ENCODE peak calls at places on chromosomes 6 and 20, in four cellular contexts. Z, K, F and X are unnamed samples.

GRCh38 chr6:37033255-37033654 is 27.8 kb downstream of the FGD2 start:
- DNase-seq in K (no peak), F (no peak), Z (no peak), X (no peak)

GRCh38 chr6:31008165-31008564 is 2.1 kb upstream of the MUC22 start:
- DNase-seq in F (no peak), Z (no peak), K (peak), X (no peak)

GRCh38 chr20:24948939-24949679 is at the start of gene CST7:
- DNase-seq in F (no peak), K (no peak), Z (peak), X (no peak)

GRCh38 chr20:1800777-1801176 is 94.4 kb upstream of the SIRPA start:
- DNase-seq in K (peak), F (peak), Z (no peak), X (no peak)

GRCh38 chr6:70371454-70372105 is 41.7 kb upstream of the FAM135A start:
- DNase-seq in Z (no peak), K (peak), F (peak), X (no peak)

GRCh38 chr20:8394308-8394945 is 262.4 kb downstream of the PLCB1 start:
- DNase-seq in F (no peak), Z (no peak), K (peak), X (no peak)

GRCh38 chr6:151870375-151870774 is 62.9 kb downstream of the ESR1 start:
- DNase-seq in Z (no peak), F (no peak), K (no peak), X (no peak)

GRCh38 chr6:149360536-149360935 is 39.5 kb upstream of the SUMO4 start:
- DNase-seq in K (no peak), Z (no peak), F (no peak), X (no peak)

GRCh38 chr6:124963416-124964083 is 1.3 kb downstream of the RNF217 start:
- DNase-seq in F (peak), K (peak), Z (no peak), X (no peak)

GRCh38 chr6:26607434-26608230 is 10.9 kb downstream of the ABT1 start:
- DNase-seq in K (peak), F (peak), Z (no peak), X (no peak)

GRCh38 chr20:49888341-49889244 is 26.7 kb downstream of the SPATA2 start:
- DNase-seq in K (peak), F (peak), Z (no peak), X (peak)

GRCh38 chr20:10171864-10172751 is 46.5 kb upstream of the SNAP25 start:
- DNase-seq in K (peak), F (peak), Z (no peak), X (no peak)

GRCh38 chr6:122730775-122731386 is 48.6 kb upstream of the FABP7 start:
- DNase-seq in F (peak), Z (no peak), K (peak), X (no peak)

GRCh38 chr6:155889405-155889804 is 433.8 kb upstream of the NOX3 start:
- DNase-seq in Z (no peak), F (no peak), K (no peak), X (no peak)

GRCh38 chr6:169225887-169226286 is 27.8 kb downstream of the THBS2 start:
- DNase-seq in K (no peak), F (no peak), Z (peak), X (peak)

GRCh38 chr6:130796313-130796905 is 30.8 kb upstream of the SMLR1 start:
- DNase-seq in F (no peak), Z (no peak), K (peak), X (no peak)

GRCh38 chr6:149942461-149942829 is 631 bp downstream of the ULBP2 start:
- DNase-seq in Z (no peak), K (no peak), F (no peak), X (no peak)

GRCh38 chr6:99013145-99013544 is 65.4 kb upstream of the FBXL4 start:
- DNase-seq in Z (no peak), K (peak), F (peak), X (no peak)

GRCh38 chr6:144285798-144286502 is 815 bp downstream of the UTRN start:
- DNase-seq in Z (peak), K (peak), F (peak), X (peak)

GRCh38 chr6:21508753-21509152 is 84.8 kb upstream of the SOX4 start:
- DNase-seq in Z (no peak), F (no peak), K (peak), X (no peak)

GRCh38 chr20:45407067-45407745 is 883 bp upstream of the DBNDD2 start:
- DNase-seq in Z (no peak), F (peak), K (peak), X (no peak)

GRCh38 chr6:84657486-84657885 is 106.9 kb downstream of the TBX18 start:
- DNase-seq in K (peak), Z (no peak), F (no peak), X (no peak)

GRCh38 chr20:50191566-50192363 is 1.1 kb downstream of the CEBPB start:
- DNase-seq in F (peak), K (peak), Z (peak), X (no peak)

GRCh38 chr20:58081842-58082241 is 146.6 kb downstream of the ANKRD60 start:
- DNase-seq in F (no peak), K (peak), Z (no peak), X (no peak)

GRCh38 chr20:64129146-64129782 is 21.9 kb upstream of the NPBWR2 start:
- DNase-seq in K (no peak), Z (no peak), F (no peak), X (peak)

GRCh38 chr20:44714701-44715494 is at the start of gene CCN5:
- DNase-seq in Z (no peak), F (peak), K (peak), X (no peak)

GRCh38 chr6:1596088-1596852 is 13.4 kb upstream of the FOXC1 start:
- DNase-seq in K (peak), Z (no peak), F (peak), X (no peak)

GRCh38 chr6:157607317-157608109 is 215.5 kb upstream of the SNX9 start:
- DNase-seq in Z (no peak), F (no peak), K (no peak), X (no peak)

GRCh38 chr20:36593347-36593746 is 12.2 kb upstream of the RAB5IF start:
- DNase-seq in Z (no peak), F (no peak), K (no peak), X (no peak)

GRCh38 chr6:55069132-55069781 is 105.1 kb upstream of the HCRTR2 start:
- DNase-seq in K (peak), F (peak), Z (no peak), X (no peak)

GRCh38 chr6:111938710-111939109 is 65.5 kb upstream of the FYN start:
- DNase-seq in K (peak), F (no peak), Z (no peak), X (no peak)

GRCh38 chr6:80005406-80005805 is 957 bp downstream of the TTK start:
- DNase-seq in K (no peak), Z (no peak), F (no peak), X (no peak)

GRCh38 chr6:107313776-107314175 is 145.6 kb downstream of the PDSS2 start:
- DNase-seq in Z (no peak), K (no peak), F (no peak), X (no peak)

GRCh38 chr6:43286995-43287716 is 10.9 kb upstream of the SLC22A7 start:
- DNase-seq in K (no peak), Z (no peak), F (no peak), X (no peak)
- TF ChIP-seq CTCF in K (no peak), Z (no peak), F (no peak), X (no peak)

GRCh38 chr20:38880952-38881735 is 45.1 kb upstream of the FAM83D start:
- DNase-seq in K (no peak), F (peak), Z (no peak), X (no peak)
- TF ChIP-seq CTCF in K (no peak), F (no peak), Z (no peak), X (no peak)

DNA sequence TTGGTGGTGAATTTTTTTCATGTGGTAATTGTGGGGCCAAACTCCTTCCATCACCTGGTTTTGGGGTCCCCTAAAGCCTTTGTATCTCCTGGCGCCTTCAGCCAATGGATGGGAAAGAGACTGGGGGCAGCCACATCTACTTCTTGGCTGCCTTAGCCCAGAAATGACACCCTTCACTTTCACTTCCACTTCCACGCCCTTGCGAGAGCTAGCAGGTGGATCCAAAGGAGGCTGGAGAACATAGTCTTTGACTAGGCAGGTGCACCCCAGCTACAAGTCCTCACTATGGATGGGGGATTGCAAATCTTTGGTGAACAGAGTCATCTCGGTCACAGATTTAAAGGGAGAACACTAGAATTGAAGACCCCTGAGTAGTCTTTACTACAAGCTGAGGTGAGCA is 70.8 kb downstream of the NDUFAF5 start:
- DNase-seq in F (no peak), Z (no peak), K (no peak), X (no peak)
- TF ChIP-seq CTCF in F (no peak), Z (no peak), K (no peak), X (no peak)

GRCh38 chr6:145508107-145508506 is 227.2 kb downstream of the EPM2A start:
- DNase-seq in F (peak), Z (no peak), K (peak), X (no peak)
- TF ChIP-seq CTCF in F (peak), Z (no peak), K (peak), X (no peak)

DNA sequence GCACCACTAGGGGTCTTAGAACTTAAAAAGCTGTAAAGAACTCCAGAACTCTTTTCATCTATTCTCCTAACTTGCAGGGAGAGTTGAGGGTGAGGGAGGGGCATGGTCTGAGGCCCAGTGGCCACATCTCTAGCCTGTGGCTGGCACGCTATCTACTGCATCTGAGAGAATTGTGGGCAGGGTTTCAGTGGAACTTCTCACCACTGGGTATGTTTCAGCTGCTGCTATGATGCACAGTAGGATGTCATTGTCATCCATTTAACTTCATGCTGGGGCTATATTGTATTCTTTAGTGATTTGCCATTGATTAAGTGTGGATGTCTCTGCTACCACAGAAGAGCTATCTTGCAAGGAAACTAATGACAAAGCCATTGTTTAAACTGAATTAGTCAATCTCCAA is 4.5 kb downstream of the TMEM14A start:
- DNase-seq in F (peak), K (no peak), Z (no peak), X (no peak)
- TF ChIP-seq CTCF in F (peak), K (no peak), Z (no peak), X (no peak)

GRCh38 chr6:34074064-34074739 is 71.7 kb downstream of the GRM4 start:
- DNase-seq in Z (no peak), F (no peak), K (no peak), X (no peak)
- TF ChIP-seq CTCF in Z (no peak), F (no peak), K (peak), X (no peak)

GRCh38 chr6:13332349-13332706 is 4.0 kb upstream of the TBC1D7 start:
- DNase-seq in F (no peak), Z (no peak), K (no peak), X (no peak)

GRCh38 chr6:13327691-13328075 is 654 bp downstream of the TBC1D7 start:
- DNase-seq in Z (no peak), F (peak), K (no peak), X (no peak)

GRCh38 chr6:13328875-13329183 is 492 bp upstream of the TBC1D7 start:
- DNase-seq in K (no peak), F (no peak), Z (no peak), X (no peak)

GRCh38 chr6:13331516-13332348 is 3.4 kb upstream of the TBC1D7 start:
- DNase-seq in F (peak), Z (no peak), K (peak), X (no peak)

DNA sequence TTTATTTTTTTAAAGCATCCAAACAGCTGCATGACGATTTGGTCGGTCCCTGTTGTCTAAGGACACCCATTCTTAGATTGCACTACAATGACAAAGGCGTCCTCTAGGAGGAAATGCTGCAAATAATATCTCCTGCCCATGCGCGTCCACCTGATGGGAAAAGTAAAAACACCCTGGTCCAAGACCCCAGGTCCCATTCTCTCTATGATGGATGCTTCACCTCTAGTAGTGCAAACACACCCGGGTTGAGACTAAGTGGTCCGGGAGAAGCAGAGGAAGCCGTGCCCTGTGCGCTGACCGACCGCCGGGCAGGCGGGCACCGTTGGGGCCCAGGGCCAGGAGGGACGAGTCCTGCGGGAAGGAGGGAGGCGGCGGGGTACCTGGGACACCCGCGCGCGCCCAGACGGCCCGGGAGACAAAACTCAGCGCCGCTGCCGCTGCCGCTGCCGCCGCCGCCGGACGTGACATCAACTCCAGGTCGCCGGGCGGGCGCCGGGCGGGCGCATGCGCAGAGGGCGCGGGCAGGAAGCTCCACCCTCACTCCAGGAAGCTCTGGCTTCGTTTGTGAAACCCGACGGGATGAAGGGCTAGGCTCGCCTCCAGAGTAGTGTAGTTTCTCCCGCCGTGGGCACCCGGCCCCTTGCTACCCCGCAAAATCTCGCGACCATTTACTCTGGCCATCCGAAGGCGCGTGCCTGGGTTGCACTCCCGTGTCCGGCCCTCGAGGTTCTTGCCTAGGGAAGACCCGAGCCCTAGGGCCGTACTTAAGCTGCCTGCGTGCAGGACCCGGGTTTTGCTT is at the start of gene TBC1D7:
- DNase-seq in F (peak), K (peak), Z (peak), X (peak)
- TF ChIP-seq CTCF in F (peak), K (peak), Z (peak), X (no peak)

GRCh38 chr20:62121776-62122658 is at the start of gene LSM14B:
- DNase-seq in F (peak), K (peak), Z (peak), X (peak)

GRCh38 chr20:62120990-62121775 is 1.1 kb upstream of the LSM14B start:
- DNase-seq in Z (no peak), K (peak), F (no peak), X (no peak)

GRCh38 chr20:62126141-62126540 is 3.9 kb downstream of the LSM14B start:
- DNase-seq in F (no peak), Z (no peak), K (no peak), X (no peak)

GRCh38 chr20:62122659-62123449 is 579 bp downstream of the LSM14B start:
- DNase-seq in K (peak), F (peak), Z (no peak), X (no peak)

GRCh38 chr20:62123450-62124118 is 1.3 kb downstream of the LSM14B start:
- DNase-seq in F (peak), K (peak), Z (no peak), X (no peak)
- TF ChIP-seq CTCF in F (peak), K (peak), Z (no peak), X (no peak)